ENCODE peak calls at places on chromosomes 6 and 20, in seven cellular contexts. J is stomach, A is cardiac muscle cell, O is Peyer's patch, G is psoas muscle, R is tibial nerve, L is thoracic aorta. P is an unnamed sample.

GRCh38 chr6:30612687-30613248 is 4.3 kb downstream of the PPP1R10 start:
- DNase-seq in L (no peak), R (no peak), O (no peak), J (no peak), A (peak; percentile 59), G (no peak), P (no peak)

GRCh38 chr6:32551410-32551809 is 21.3 kb upstream of the HLA-DRB5 start:
- DNase-seq in O (no peak), A (peak; percentile 6), R (no peak), J (no peak), G (no peak), L (no peak), P (no peak)

GRCh38 chr6:145818796-145819195 is 4.2 kb upstream of the FBXO30 start:
- DNase-seq in O (no peak), L (no peak), G (no peak), J (no peak), A (no peak), R (no peak), P (no peak)

GRCh38 chr6:40832691-40833090 is 206.3 kb downstream of the UNC5CL start:
- DNase-seq in A (no peak), J (no peak), O (no peak), L (no peak), G (no peak), R (no peak), P (no peak)

GRCh38 chr20:9331707-9332435 is 182.5 kb upstream of the LAMP5 start:
- DNase-seq in O (no peak), G (no peak), L (no peak), A (no peak), R (no peak), J (no peak), P (no peak)

GRCh38 chr20:49381558-49382493 is 100.6 kb downstream of the KCNB1 start:
- DNase-seq in R (peak; percentile 73), A (peak; percentile 87), G (peak; percentile 91), O (peak; percentile 56), L (peak; percentile 31), J (peak; percentile 81), P (peak; percentile 93)

GRCh38 chr6:3124667-3125066 is 6.2 kb downstream of the BPHL start:
- DNase-seq in O (no peak), L (no peak), A (no peak), R (no peak), J (no peak), G (no peak), P (no peak)

GRCh38 chr6:30885999-30886896 is 1.9 kb downstream of the DDR1 start:
- DNase-seq in J (peak; percentile 49), R (no peak), O (peak; percentile 80), A (peak; percentile 82), L (no peak), G (peak; percentile 84), P (no peak)

GRCh38 chr6:41942045-41942851 is 640 bp upstream of the CCND3 start:
- DNase-seq in O (no peak), J (no peak), G (no peak), A (no peak), L (no peak), R (no peak), P (no peak)

GRCh38 chr6:161694995-161695394 is 421.1 kb upstream of the AGPAT4 start:
- DNase-seq in L (no peak), O (no peak), A (peak; percentile 49), G (no peak), R (no peak), J (no peak), P (no peak)

GRCh38 chr6:81697564-81697963 is 54.9 kb downstream of the TENT5A start:
- DNase-seq in O (no peak), G (no peak), J (no peak), L (no peak), R (no peak), A (peak; percentile 60), P (no peak)

GRCh38 chr6:85473748-85474147 is 23.9 kb downstream of the NT5E start:
- DNase-seq in A (no peak), J (no peak), O (no peak), G (no peak), L (no peak), R (no peak), P (no peak)

GRCh38 chr6:75230484-75231325 is 12.9 kb downstream of the COX7A2 start:
- DNase-seq in A (peak; percentile 76), J (no peak), R (no peak), L (no peak), G (no peak), O (no peak), P (no peak)

GRCh38 chr6:4581468-4582420 is 194.5 kb upstream of the CDYL start:
- DNase-seq in J (no peak), R (no peak), O (no peak), G (no peak), L (no peak), A (peak; percentile 96), P (peak; percentile 62)

GRCh38 chr6:112939543-112939942 is 592.4 kb downstream of the RFPL4B start:
- DNase-seq in A (peak; percentile 52), L (no peak), G (no peak), O (no peak), J (no peak), R (no peak), P (no peak)

GRCh38 chr6:146914563-146915483 is 289.4 kb upstream of the STXBP5 start:
- DNase-seq in G (peak; percentile 48), A (peak; percentile 97), J (no peak), O (no peak), L (peak; percentile 21), R (no peak), P (no peak)

GRCh38 chr6:34305982-34306702 is 57.3 kb upstream of the SMIM29 start:
- DNase-seq in O (no peak), A (peak; percentile 81), G (no peak), L (no peak), J (peak; percentile 61), R (no peak), P (no peak)

GRCh38 chr6:52087498-52087999 is at the start of gene PKHD1:
- DNase-seq in A (peak; percentile 1), R (no peak), G (no peak), L (no peak), J (peak; percentile 48), O (no peak), P (no peak)

GRCh38 chr6:152293404-152293803 is 343.8 kb downstream of the SYNE1 start:
- DNase-seq in A (no peak), G (peak; percentile 77), O (no peak), L (no peak), R (no peak), J (peak; percentile 52), P (no peak)

GRCh38 chr6:21098134-21098533 is 495.4 kb upstream of the SOX4 start:
- DNase-seq in O (no peak), J (no peak), A (no peak), R (no peak), L (no peak), G (no peak), P (no peak)

DNA sequence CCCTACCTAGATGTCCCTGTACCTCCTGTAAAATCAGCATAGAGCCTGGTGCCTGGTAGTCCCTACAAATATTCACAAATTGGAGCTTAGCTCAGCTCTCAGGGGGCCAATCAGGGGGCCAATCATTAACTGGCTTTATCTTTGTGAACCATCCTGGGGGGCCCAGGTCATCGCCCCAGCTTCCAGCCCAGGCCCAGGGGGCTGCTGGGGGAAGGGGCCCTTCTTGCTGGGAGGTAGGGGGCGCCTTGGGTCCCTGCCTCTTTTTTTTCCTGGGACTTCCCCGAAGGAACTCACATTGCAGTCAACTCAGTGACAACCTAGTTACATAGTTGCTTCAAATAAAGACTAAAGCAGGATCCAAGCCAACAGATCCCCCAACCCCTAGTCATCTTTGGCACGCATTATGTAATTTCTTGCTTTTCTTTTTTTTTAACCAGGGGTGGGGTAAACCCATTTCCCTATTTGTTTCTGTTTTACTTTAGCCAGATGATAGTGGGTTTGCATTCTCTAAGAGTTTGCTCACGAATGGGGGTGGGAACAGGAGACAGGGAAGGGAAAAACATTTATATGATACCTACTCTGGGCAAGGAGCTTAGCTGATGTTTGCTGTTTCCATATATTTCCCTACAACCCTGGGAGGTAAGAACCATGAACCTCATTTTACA is 6.7 kb upstream of the VEGFA start:
- DNase-seq in R (no peak), J (no peak), L (no peak), O (no peak), G (no peak), A (peak; percentile 47), P (no peak)
- TF ChIP-seq CTCF in R (no peak), J (no peak), L (no peak), O (no peak), G (no peak), A (no peak), P (no peak)

GRCh38 chr6:167350731-167351655 is 26.1 kb downstream of the TTLL2 start:
- DNase-seq in O (peak; percentile 86), A (peak; percentile 65), G (peak; percentile 68), R (peak; percentile 51), L (no peak), J (peak; percentile 82), P (peak; percentile 88)
- TF ChIP-seq CTCF in O (peak; percentile 74), A (peak; percentile 85), G (peak; percentile 45), R (peak; percentile 42), L (peak; percentile 28), J (peak; percentile 64), P (peak; percentile 80)

GRCh38 chr6:26537160-26537845 is 863 bp upstream of the HMGN4 start:
- DNase-seq in G (peak; percentile 94), A (peak; percentile 96), L (peak; percentile 80), O (peak; percentile 86), R (peak; percentile 92), J (peak; percentile 89), P (peak; percentile 95)

GRCh38 chr6:26538572-26538902 is 371 bp downstream of the HMGN4 start:
- DNase-seq in R (no peak), A (no peak), O (no peak), L (no peak), J (no peak), G (no peak), P (no peak)

GRCh38 chr6:26538936-26539615 is 910 bp downstream of the HMGN4 start:
- DNase-seq in R (no peak), G (no peak), L (no peak), O (no peak), A (no peak), J (no peak), P (no peak)

GRCh38 chr6:26536571-26537159 is 1.5 kb upstream of the HMGN4 start:
- DNase-seq in G (no peak), O (no peak), R (no peak), J (no peak), L (no peak), A (peak; percentile 79), P (no peak)

DNA sequence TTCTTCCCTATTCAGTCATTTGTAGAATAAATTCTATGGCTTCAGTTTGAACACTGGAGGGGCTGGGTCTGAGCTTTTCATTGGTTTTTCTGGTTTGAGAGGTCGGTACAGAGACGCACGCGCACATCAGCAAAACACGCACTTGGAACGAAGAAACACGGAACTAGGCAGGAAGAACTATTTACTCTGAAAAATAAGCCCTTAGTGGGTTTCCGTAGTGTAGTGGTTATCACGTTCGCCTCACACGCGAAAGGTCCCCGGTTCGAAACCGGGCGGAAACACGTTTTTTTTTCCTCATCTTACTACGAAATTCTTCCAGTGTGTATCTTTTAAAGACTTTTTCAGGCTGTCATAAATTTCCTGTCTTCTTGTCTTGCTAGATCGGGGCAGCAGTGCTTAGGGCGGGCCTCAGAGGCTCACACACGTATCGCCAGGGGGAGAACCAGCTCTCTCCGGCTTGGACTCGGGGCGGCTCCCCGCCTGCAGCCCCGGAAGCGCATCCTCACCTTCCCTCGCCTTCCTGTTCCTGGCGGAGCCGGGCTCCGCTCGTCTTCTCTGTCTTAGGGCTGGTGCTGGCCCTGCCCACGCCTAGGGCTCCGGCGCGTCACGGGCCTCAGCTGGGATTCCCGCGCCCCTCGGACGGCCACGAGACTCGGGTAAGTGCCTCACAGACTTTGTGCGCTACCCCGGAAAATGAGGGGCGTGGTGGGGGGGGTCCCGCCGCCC is at the start of gene HMGN4:
- DNase-seq in L (no peak), G (peak; percentile 91), A (peak; percentile 92), R (peak; percentile 64), J (peak; percentile 67), O (peak; percentile 85), P (peak; percentile 94)
- TF ChIP-seq CTCF in L (no peak), G (no peak), A (peak; percentile 12), R (no peak), J (no peak), O (peak; percentile 22), P (no peak)

GRCh38 chr20:13046409-13046808 is 37.6 kb downstream of the SPTLC3 start:
- DNase-seq in R (no peak), L (no peak), J (no peak), O (no peak), A (no peak), G (no peak), P (no peak)
- TF ChIP-seq CTCF in R (no peak), L (no peak), J (no peak), O (no peak), A (no peak), G (no peak), P (no peak)

P was measured in osteocyte.